ENCODE peak calls at places on chromosome 15, in five cellular contexts. One of them, this sample, is unnamed.

GRCh38 chr15:99731336-99732267 is 1.6 kb downstream of the LYSMD4 start:
- DNase-seq in K562: no peak
- DNase-seq in A549: no peak
- DNase-seq in HepG2: no peak
- DNase-seq in HL-60: no peak
- DNase-seq in this sample: peak; percentile 76

GRCh38 chr15:68725736-68726135 is 95.0 kb downstream of the ANP32A start:
- DNase-seq in K562: no peak
- DNase-seq in A549: no peak
- DNase-seq in HepG2: no peak
- DNase-seq in HL-60: peak; percentile 78
- DNase-seq in this sample: peak; percentile 46

GRCh38 chr15:41620536-41621199 is 39.5 kb upstream of the MGA start:
- DNase-seq in K562: no peak
- DNase-seq in A549: peak; percentile 14
- DNase-seq in HepG2: no peak
- DNase-seq in HL-60: no peak
- DNase-seq in this sample: peak; percentile 43

GRCh38 chr15:52559583-52559982 is 9.2 kb downstream of the ARPP19 start:
- DNase-seq in K562: peak; percentile 19
- DNase-seq in A549: no peak
- DNase-seq in HepG2: no peak
- DNase-seq in HL-60: no peak
- DNase-seq in this sample: no peak

GRCh38 chr15:38085931-38086562 is 151.6 kb downstream of the TMCO5A start:
- DNase-seq in K562: no peak
- DNase-seq in A549: no peak
- DNase-seq in HepG2: no peak
- DNase-seq in HL-60: peak; percentile 18
- DNase-seq in this sample: no peak

GRCh38 chr15:63462053-63462452 is 42.3 kb upstream of the USP3 start:
- DNase-seq in K562: no peak
- DNase-seq in A549: peak; percentile 53
- DNase-seq in HepG2: no peak
- DNase-seq in HL-60: no peak
- DNase-seq in this sample: no peak

GRCh38 chr15:83904107-83904720 is 250.3 kb downstream of the ADAMTSL3 start:
- DNase-seq in K562: no peak
- DNase-seq in A549: no peak
- DNase-seq in HepG2: no peak
- DNase-seq in HL-60: no peak
- DNase-seq in this sample: no peak

GRCh38 chr15:59170295-59170881 is 36.3 kb upstream of the LDHAL6B start:
- DNase-seq in K562: no peak
- DNase-seq in A549: peak; percentile 32
- DNase-seq in HepG2: peak; percentile 16
- DNase-seq in HL-60: no peak
- DNase-seq in this sample: peak; percentile 29

GRCh38 chr15:92184142-92184541 is 209.5 kb upstream of the ST8SIA2 start:
- DNase-seq in K562: no peak
- DNase-seq in A549: no peak
- DNase-seq in HepG2: no peak
- DNase-seq in HL-60: no peak
- DNase-seq in this sample: no peak

GRCh38 chr15:26882616-26883365 is 15.9 kb downstream of the GABRA5 start:
- DNase-seq in K562: no peak
- DNase-seq in A549: no peak
- DNase-seq in HepG2: no peak
- DNase-seq in HL-60: no peak
- DNase-seq in this sample: no peak

GRCh38 chr15:89026167-89026566 is 62.1 kb upstream of the ABHD2 start:
- DNase-seq in K562: no peak
- DNase-seq in A549: no peak
- DNase-seq in HepG2: no peak
- DNase-seq in HL-60: no peak
- DNase-seq in this sample: no peak

GRCh38 chr15:57675481-57676181 is 30.9 kb upstream of the POLR2M start:
- DNase-seq in K562: no peak
- DNase-seq in A549: no peak
- DNase-seq in HepG2: peak; percentile 21
- DNase-seq in HL-60: no peak
- DNase-seq in this sample: no peak

GRCh38 chr15:78315686-78316085 is 16.3 kb upstream of the SKIC8 start:
- DNase-seq in K562: peak; percentile 57
- DNase-seq in A549: peak; percentile 59
- DNase-seq in HepG2: peak; percentile 47
- DNase-seq in HL-60: no peak
- DNase-seq in this sample: peak; percentile 81

GRCh38 chr15:30073915-30074314 is 8.8 kb upstream of the GOLGA8J start:
- DNase-seq in K562: no peak
- DNase-seq in A549: no peak
- DNase-seq in HepG2: no peak
- DNase-seq in HL-60: no peak
- DNase-seq in this sample: no peak

GRCh38 chr15:57205027-57205855 is 171.1 kb upstream of the CGNL1 start:
- DNase-seq in K562: no peak
- DNase-seq in A549: no peak
- DNase-seq in HepG2: no peak
- DNase-seq in HL-60: no peak
- DNase-seq in this sample: no peak

GRCh38 chr15:27124287-27124830 is 153.4 kb downstream of the GABRG3 start:
- DNase-seq in K562: peak; percentile 75
- DNase-seq in A549: no peak
- DNase-seq in HepG2: no peak
- DNase-seq in HL-60: no peak
- DNase-seq in this sample: no peak

DNA sequence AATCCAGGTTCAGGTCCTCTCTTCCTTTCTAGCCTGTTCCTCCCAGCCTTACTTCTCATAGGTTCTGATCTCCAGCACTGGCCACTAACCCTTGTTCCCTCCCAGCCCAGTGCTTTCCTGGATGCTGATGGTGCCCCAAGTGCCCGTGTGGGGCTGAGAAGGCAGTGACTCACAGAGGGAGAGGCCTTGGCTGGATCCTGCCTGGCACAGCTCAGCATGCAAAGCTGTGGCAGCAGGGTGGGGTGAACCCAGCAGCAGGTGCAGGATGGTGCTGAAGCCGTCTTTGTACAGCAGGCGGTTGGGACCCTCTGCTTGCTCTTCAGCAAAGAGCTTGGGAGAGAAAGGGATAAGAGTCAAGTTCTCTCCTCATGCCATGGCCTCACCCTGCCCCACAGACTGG is 7.6 kb downstream of the LPCAT4 start:
- DNase-seq in K562: no peak
- DNase-seq in A549: no peak
- DNase-seq in HepG2: no peak
- DNase-seq in HL-60: no peak
- DNase-seq in this sample: no peak
- H3K4me3 ChIP-seq in K562: no peak overlapping the region
- H3K4me3 ChIP-seq in A549: no peak overlapping the region
- H3K4me3 ChIP-seq in HepG2: no peak overlapping the region
- H3K4me3 ChIP-seq in HL-60: no peak overlapping the region
- H3K4me3 ChIP-seq in this sample: no peak overlapping the region

DNA sequence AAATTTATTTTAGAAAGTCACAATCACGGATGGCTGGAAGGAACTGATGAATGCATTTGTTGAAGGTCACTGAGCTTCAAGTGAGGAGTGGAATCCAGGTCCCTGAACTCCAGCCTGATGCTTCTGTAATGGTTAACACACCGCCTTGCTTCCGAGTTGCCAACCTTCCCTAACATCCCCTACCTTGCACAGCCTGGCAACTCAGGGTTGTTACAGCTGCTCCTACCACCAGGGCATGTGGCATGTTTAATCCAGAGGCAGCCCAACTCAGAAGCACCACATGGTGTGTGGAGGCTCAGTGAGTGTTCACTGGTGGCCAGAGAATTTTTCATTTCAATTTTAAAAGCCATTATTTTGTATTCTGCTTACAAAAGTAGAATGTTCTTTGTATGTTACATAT is 4.9 kb downstream of the TM2D3 start:
- DNase-seq in K562: no peak
- DNase-seq in A549: peak; percentile 42
- DNase-seq in HepG2: no peak
- DNase-seq in HL-60: no peak
- DNase-seq in this sample: no peak
- TF ChIP-seq REST in K562: no peak
- TF ChIP-seq REST in A549: no peak
- TF ChIP-seq REST in HepG2: no peak
- TF ChIP-seq REST in HL-60: no peak
- TF ChIP-seq REST in this sample: no peak

GRCh38 chr15:39584662-39585393 is 3.9 kb downstream of the THBS1 start:
- DNase-seq in K562: no peak
- DNase-seq in A549: no peak
- DNase-seq in HepG2: no peak
- DNase-seq in HL-60: no peak
- DNase-seq in this sample: no peak
- H3K4me3 ChIP-seq in K562: no peak overlapping the region
- H3K4me3 ChIP-seq in A549: no peak overlapping the region
- H3K4me3 ChIP-seq in HepG2: no peak overlapping the region
- H3K4me3 ChIP-seq in HL-60: no peak overlapping the region
- H3K4me3 ChIP-seq in this sample: no peak overlapping the region

GRCh38 chr15:43511012-43511885 is 6.2 kb upstream of the MAP1A start:
- DNase-seq in K562: peak; percentile 43
- DNase-seq in A549: peak; percentile 52
- DNase-seq in HepG2: peak; percentile 20
- DNase-seq in HL-60: peak; percentile 24
- DNase-seq in this sample: peak; percentile 70
- TF ChIP-seq REST in K562: no peak
- TF ChIP-seq REST in A549: no peak
- TF ChIP-seq REST in HepG2: no peak
- TF ChIP-seq REST in HL-60: no peak
- TF ChIP-seq REST in this sample: no peak

GRCh38 chr15:74958908-74959642 is 2.5 kb upstream of the RPP25 start:
- DNase-seq in K562: peak; percentile 7
- DNase-seq in A549: no peak
- DNase-seq in HepG2: no peak
- DNase-seq in HL-60: no peak
- DNase-seq in this sample: peak; percentile 65
- H3K4me3 ChIP-seq in K562: no peak overlapping the region
- H3K4me3 ChIP-seq in A549: peak overlapping the region; percentile 53
- H3K4me3 ChIP-seq in HepG2: peak overlapping the region; percentile 78
- H3K4me3 ChIP-seq in HL-60: no peak overlapping the region
- H3K4me3 ChIP-seq in this sample: peak overlapping the region; percentile 80

GRCh38 chr15:70512772-70513362 is 250.5 kb downstream of the UACA start:
- DNase-seq in K562: peak; percentile 75
- DNase-seq in A549: peak; percentile 90
- DNase-seq in HepG2: peak; percentile 47
- DNase-seq in HL-60: peak; percentile 65
- DNase-seq in this sample: peak; percentile 88
- TF ChIP-seq REST in K562: no peak
- TF ChIP-seq REST in A549: no peak
- TF ChIP-seq REST in HepG2: no peak
- TF ChIP-seq REST in HL-60: no peak
- TF ChIP-seq REST in this sample: no peak

This sample was measured in GM23338.